ENCODE peak calls at places on chromosomes 5 and 9, in six cellular contexts. One of them, this sample, is unnamed.

GRCh38 chr5:93008502-93009167 is 572.4 kb downstream of the NR2F1-AS1 start:
- DNase-seq in bronchial epithelial cell: no peak
- DNase-seq in HT-29: no peak
- DNase-seq in GM04504: no peak
- DNase-seq in LoVo: no peak
- DNase-seq in activated naive CD4-positive, alpha-beta T cell: no peak
- DNase-seq in this sample: no peak

GRCh38 chr5:9661316-9662015 is 31.3 kb upstream of the TAS2R1 start:
- DNase-seq in LoVo: no peak
- DNase-seq in bronchial epithelial cell: no peak
- DNase-seq in HT-29: no peak
- DNase-seq in activated naive CD4-positive, alpha-beta T cell: no peak
- DNase-seq in GM04504: peak
- DNase-seq in this sample: no peak

GRCh38 chr5:117889592-117889991 is 1098.8 kb downstream of the DTWD2 start:
- DNase-seq in bronchial epithelial cell: no peak
- DNase-seq in activated naive CD4-positive, alpha-beta T cell: no peak
- DNase-seq in GM04504: peak
- DNase-seq in HT-29: no peak
- DNase-seq in LoVo: no peak
- DNase-seq in this sample: no peak

GRCh38 chr9:134171316-134172197 is 7.2 kb upstream of the RNU6ATAC start:
- DNase-seq in bronchial epithelial cell: peak
- DNase-seq in HT-29: no peak
- DNase-seq in GM04504: peak
- DNase-seq in activated naive CD4-positive, alpha-beta T cell: no peak
- DNase-seq in LoVo: no peak
- DNase-seq in this sample: no peak

GRCh38 chr5:126983874-126984266 is 46.5 kb downstream of the MARCHF3 start:
- DNase-seq in activated naive CD4-positive, alpha-beta T cell: no peak
- DNase-seq in HT-29: no peak
- DNase-seq in LoVo: no peak
- DNase-seq in GM04504: no peak
- DNase-seq in bronchial epithelial cell: no peak
- DNase-seq in this sample: no peak

GRCh38 chr9:16726718-16727451 is 143.6 kb downstream of the BNC2 start:
- DNase-seq in LoVo: no peak
- DNase-seq in bronchial epithelial cell: peak
- DNase-seq in activated naive CD4-positive, alpha-beta T cell: no peak
- DNase-seq in HT-29: no peak
- DNase-seq in GM04504: peak
- DNase-seq in this sample: peak

GRCh38 chr9:33374634-33375237 is 27.6 kb downstream of the AQP7 start:
- DNase-seq in bronchial epithelial cell: peak
- DNase-seq in activated naive CD4-positive, alpha-beta T cell: no peak
- DNase-seq in HT-29: peak
- DNase-seq in GM04504: peak
- DNase-seq in LoVo: peak
- DNase-seq in this sample: peak

GRCh38 chr5:658103-658502 is 35.0 kb downstream of the TPPP start:
- DNase-seq in activated naive CD4-positive, alpha-beta T cell: no peak
- DNase-seq in GM04504: no peak
- DNase-seq in LoVo: no peak
- DNase-seq in bronchial epithelial cell: no peak
- DNase-seq in HT-29: no peak
- DNase-seq in this sample: no peak

GRCh38 chr5:58107704-58108103 is 352.2 kb downstream of the PLK2 start:
- DNase-seq in activated naive CD4-positive, alpha-beta T cell: no peak
- DNase-seq in bronchial epithelial cell: peak
- DNase-seq in LoVo: no peak
- DNase-seq in GM04504: no peak
- DNase-seq in HT-29: no peak
- DNase-seq in this sample: no peak

GRCh38 chr9:6781476-6781875 is 23.7 kb downstream of the KDM4C start:
- DNase-seq in HT-29: no peak
- DNase-seq in LoVo: no peak
- DNase-seq in GM04504: no peak
- DNase-seq in activated naive CD4-positive, alpha-beta T cell: no peak
- DNase-seq in bronchial epithelial cell: no peak
- DNase-seq in this sample: no peak

GRCh38 chr5:55914141-55914413 is 62.9 kb downstream of the IL31RA start:
- DNase-seq in bronchial epithelial cell: no peak
- DNase-seq in LoVo: no peak
- DNase-seq in HT-29: no peak
- DNase-seq in activated naive CD4-positive, alpha-beta T cell: no peak
- DNase-seq in GM04504: no peak
- DNase-seq in this sample: no peak

GRCh38 chr9:128558431-128559310 is 6.3 kb downstream of the SPTAN1 start:
- DNase-seq in bronchial epithelial cell: peak
- DNase-seq in LoVo: peak
- DNase-seq in HT-29: peak
- DNase-seq in GM04504: peak
- DNase-seq in activated naive CD4-positive, alpha-beta T cell: no peak
- DNase-seq in this sample: peak

GRCh38 chr9:34413229-34413852 is 36.6 kb upstream of the MYORG start:
- DNase-seq in HT-29: peak
- DNase-seq in GM04504: peak
- DNase-seq in activated naive CD4-positive, alpha-beta T cell: no peak
- DNase-seq in bronchial epithelial cell: peak
- DNase-seq in LoVo: peak
- DNase-seq in this sample: no peak

GRCh38 chr9:131276107-131276888 is at the start of gene FAM78A:
- DNase-seq in HT-29: no peak
- DNase-seq in bronchial epithelial cell: no peak
- DNase-seq in GM04504: no peak
- DNase-seq in activated naive CD4-positive, alpha-beta T cell: no peak
- DNase-seq in LoVo: no peak
- DNase-seq in this sample: no peak

GRCh38 chr5:7779019-7779662 is 71.8 kb downstream of the CFAP90 start:
- DNase-seq in LoVo: no peak
- DNase-seq in activated naive CD4-positive, alpha-beta T cell: no peak
- DNase-seq in bronchial epithelial cell: no peak
- DNase-seq in GM04504: no peak
- DNase-seq in HT-29: no peak
- DNase-seq in this sample: no peak

GRCh38 chr9:35303567-35303966 is 141.8 kb downstream of the UNC13B start:
- DNase-seq in GM04504: no peak
- DNase-seq in bronchial epithelial cell: no peak
- DNase-seq in HT-29: no peak
- DNase-seq in LoVo: no peak
- DNase-seq in activated naive CD4-positive, alpha-beta T cell: no peak
- DNase-seq in this sample: no peak

GRCh38 chr9:130042406-130042930 is 521 bp downstream of the FNBP1 start:
- DNase-seq in LoVo: no peak
- DNase-seq in HT-29: no peak
- DNase-seq in GM04504: no peak
- DNase-seq in bronchial epithelial cell: no peak
- DNase-seq in activated naive CD4-positive, alpha-beta T cell: no peak
- DNase-seq in this sample: peak

GRCh38 chr5:143235423-143235822 is 168.1 kb downstream of the NR3C1 start:
- DNase-seq in HT-29: no peak
- DNase-seq in activated naive CD4-positive, alpha-beta T cell: no peak
- DNase-seq in GM04504: peak
- DNase-seq in bronchial epithelial cell: peak
- DNase-seq in LoVo: no peak
- DNase-seq in this sample: no peak

GRCh38 chr9:129451089-129451656 is 169.7 kb downstream of the C9orf50 start:
- DNase-seq in bronchial epithelial cell: no peak
- DNase-seq in HT-29: no peak
- DNase-seq in activated naive CD4-positive, alpha-beta T cell: no peak
- DNase-seq in GM04504: no peak
- DNase-seq in LoVo: no peak
- DNase-seq in this sample: no peak

GRCh38 chr5:160254706-160255105 is 25.4 kb downstream of the FABP6 start:
- DNase-seq in HT-29: no peak
- DNase-seq in activated naive CD4-positive, alpha-beta T cell: no peak
- DNase-seq in GM04504: no peak
- DNase-seq in LoVo: no peak
- DNase-seq in bronchial epithelial cell: no peak
- DNase-seq in this sample: no peak

GRCh38 chr5:142222235-142222880 is 102.5 kb downstream of the SPRY4 start:
- DNase-seq in HT-29: no peak
- DNase-seq in activated naive CD4-positive, alpha-beta T cell: no peak
- DNase-seq in bronchial epithelial cell: no peak
- DNase-seq in GM04504: no peak
- DNase-seq in LoVo: no peak
- DNase-seq in this sample: no peak

GRCh38 chr5:103523319-103523718 is 39.3 kb downstream of the NUDT12 start:
- DNase-seq in GM04504: no peak
- DNase-seq in LoVo: peak
- DNase-seq in bronchial epithelial cell: peak
- DNase-seq in activated naive CD4-positive, alpha-beta T cell: no peak
- DNase-seq in HT-29: peak
- DNase-seq in this sample: no peak

GRCh38 chr5:116444373-116445058 is 130.1 kb downstream of the SEMA6A start:
- DNase-seq in HT-29: no peak
- DNase-seq in GM04504: no peak
- DNase-seq in bronchial epithelial cell: no peak
- DNase-seq in activated naive CD4-positive, alpha-beta T cell: no peak
- DNase-seq in LoVo: no peak
- DNase-seq in this sample: no peak

GRCh38 chr9:92393686-92394085 is 10.7 kb downstream of the OGN start:
- DNase-seq in activated naive CD4-positive, alpha-beta T cell: no peak
- DNase-seq in bronchial epithelial cell: no peak
- DNase-seq in HT-29: no peak
- DNase-seq in GM04504: no peak
- DNase-seq in LoVo: no peak
- DNase-seq in this sample: no peak

GRCh38 chr9:82810902-82811301 is 252.0 kb downstream of the RASEF start:
- DNase-seq in bronchial epithelial cell: peak
- DNase-seq in HT-29: peak
- DNase-seq in activated naive CD4-positive, alpha-beta T cell: no peak
- DNase-seq in LoVo: peak
- DNase-seq in GM04504: no peak
- DNase-seq in this sample: no peak

GRCh38 chr9:125361837-125362531 is 100.4 kb downstream of the GAPVD1 start:
- DNase-seq in activated naive CD4-positive, alpha-beta T cell: no peak
- DNase-seq in GM04504: no peak
- DNase-seq in HT-29: peak
- DNase-seq in bronchial epithelial cell: peak
- DNase-seq in LoVo: no peak
- DNase-seq in this sample: no peak

GRCh38 chr9:135093111-135093510 is 5.6 kb downstream of the OLFM1 start:
- DNase-seq in GM04504: no peak
- DNase-seq in LoVo: no peak
- DNase-seq in HT-29: no peak
- DNase-seq in bronchial epithelial cell: no peak
- DNase-seq in activated naive CD4-positive, alpha-beta T cell: no peak
- DNase-seq in this sample: no peak

This sample was measured in left lobe of liver.